ENCODE peak calls at places on chromosomes 7 and 10, in six cellular contexts. K, A, X, J, G and E are unnamed samples.

GRCh38 chr7:29344334-29344978 is 149.9 kb downstream of the CHN2 start:
- DNase-seq in K (peak), A (no peak), X (no peak), J (no peak), G (no peak), E (no peak)

GRCh38 chr10:6918305-6918704 is 338.2 kb upstream of the PRKCQ start:
- DNase-seq in K (peak), A (no peak), X (no peak), J (no peak), G (peak), E (peak)

GRCh38 chr10:125011926-125012705 is 70.2 kb downstream of the ZRANB1 start:
- DNase-seq in K (no peak), A (no peak), X (no peak), J (peak), G (no peak), E (peak)

GRCh38 chr7:1555046-1555812 is 776 bp downstream of the TMEM184A start:
- DNase-seq in K (peak), A (no peak), X (no peak), J (no peak), G (no peak), E (no peak)

GRCh38 chr10:60096761-60097513 is 190.6 kb upstream of the CCDC6 start:
- DNase-seq in K (no peak), A (no peak), X (no peak), J (no peak), G (no peak), E (no peak)

GRCh38 chr10:28533571-28534304 is 820 bp downstream of the WAC start:
- DNase-seq in K (peak), A (peak), X (peak), J (peak), G (peak), E (peak)

GRCh38 chr10:100008142-100008522 is 1.6 kb downstream of the DNMBP start:
- DNase-seq in K (no peak), A (no peak), X (peak), J (no peak), G (no peak), E (no peak)

GRCh38 chr7:26937956-26938623 is 73.7 kb upstream of the SKAP2 start:
- DNase-seq in K (no peak), A (no peak), X (no peak), J (no peak), G (no peak), E (no peak)

GRCh38 chr7:117323585-117323876 is 673 bp upstream of the WNT2 start:
- DNase-seq in K (peak), A (no peak), X (no peak), J (no peak), G (no peak), E (no peak)

GRCh38 chr10:108427081-108427480 is 1262.6 kb upstream of the SORCS1 start:
- DNase-seq in K (no peak), A (no peak), X (no peak), J (no peak), G (no peak), E (no peak)

GRCh38 chr10:115963848-115964247 is 309.2 kb downstream of the GFRA1 start:
- DNase-seq in K (peak), A (no peak), X (peak), J (no peak), G (no peak), E (no peak)

GRCh38 chr7:33243319-33243881 is 114.0 kb downstream of the BBS9 start:
- DNase-seq in K (no peak), A (no peak), X (peak), J (no peak), G (no peak), E (no peak)

GRCh38 chr7:117871778-117872538 is 1.3 kb downstream of the CTTNBP2 start:
- DNase-seq in K (peak), A (peak), X (peak), J (peak), G (no peak), E (no peak)

GRCh38 chr7:143372070-143372469 is 9.1 kb upstream of the ZYX start:
- DNase-seq in K (peak), A (peak), X (peak), J (peak), G (peak), E (peak)

GRCh38 chr10:119817991-119818888 is 54.4 kb downstream of the MCMBP start:
- DNase-seq in K (peak), A (peak), X (no peak), J (peak), G (no peak), E (peak)

GRCh38 chr10:69225681-69226080 is 5.5 kb downstream of the HKDC1 start:
- DNase-seq in K (no peak), A (no peak), X (no peak), J (no peak), G (no peak), E (no peak)

GRCh38 chr10:128817636-128818035 is 649.4 kb upstream of the MGMT start:
- DNase-seq in K (no peak), A (no peak), X (no peak), J (no peak), G (no peak), E (no peak)

GRCh38 chr7:120053390-120053961 is 219.5 kb upstream of the KCND2 start:
- DNase-seq in K (no peak), A (no peak), X (no peak), J (no peak), G (no peak), E (no peak)

GRCh38 chr10:6678211-6678803 is 98.2 kb upstream of the PRKCQ start:
- DNase-seq in K (peak), A (peak), X (peak), J (peak), G (peak), E (no peak)

GRCh38 chr10:117537904-117538524 is 4.5 kb upstream of the EMX2 start:
- DNase-seq in K (peak), A (no peak), X (no peak), J (no peak), G (no peak), E (no peak)